ENCODE peak calls at places on chromosome 16, in nine cellular contexts. F is uterus, H is body of pancreas, L is transverse colon, W is H1, Y is breast epithelium, M is tibial nerve, Z is ovary, U is stomach. G is an unnamed sample.

GRCh38 chr16:15948532-15949209 is 745 bp upstream of the ABCC1 start:
- DNase-seq in F (no peak), H (peak; percentile 16), L (peak; percentile 47), W (no peak), Y (no peak), M (no peak), Z (no peak), U (no peak), G (no peak)

GRCh38 chr16:70688266-70688742 is 2.5 kb upstream of the MTSS2 start:
- DNase-seq in F (peak; percentile 76), H (peak; percentile 42), L (peak; percentile 57), W (no peak), Y (no peak), M (no peak), Z (peak; percentile 88), U (peak; percentile 57), G (no peak)

GRCh38 chr16:30429678-30430427 is at the start of gene DCTPP1:
- DNase-seq in F (peak; percentile 94), H (peak; percentile 99), L (peak; percentile 97), W (peak; percentile 96), Y (peak; percentile 94), M (peak; percentile 95), Z (peak; percentile 92), U (peak; percentile 96), G (peak; percentile 97)

GRCh38 chr16:70331588-70332358 is 14.9 kb upstream of the DDX19A start:
- DNase-seq in F (peak; percentile 31), H (no peak), L (no peak), W (no peak), Y (no peak), M (peak; percentile 11), Z (no peak), U (no peak), G (no peak)

GRCh38 chr16:81376880-81377279 is 62.1 kb downstream of the GAN start:
- DNase-seq in F (no peak), H (no peak), L (no peak), W (no peak), Y (no peak), M (no peak), Z (no peak), U (no peak), G (no peak)

GRCh38 chr16:82062645-82063058 is 27.6 kb downstream of the HSD17B2 start:
- DNase-seq in F (no peak), H (no peak), L (no peak), W (no peak), Y (no peak), M (no peak), Z (no peak), U (no peak), G (no peak)

GRCh38 chr16:68091604-68092261 is 6.6 kb downstream of the NFATC3 start:
- DNase-seq in F (no peak), H (no peak), L (no peak), W (no peak), Y (no peak), M (no peak), Z (no peak), U (no peak), G (no peak)

GRCh38 chr16:8885674-8886592 is 3.8 kb downstream of the LITAFD start:
- DNase-seq in F (no peak), H (no peak), L (peak; percentile 50), W (no peak), Y (no peak), M (no peak), Z (no peak), U (no peak), G (peak; percentile 59)

GRCh38 chr16:11780988-11781680 is 15.9 kb downstream of the ZC3H7A start:
- DNase-seq in F (no peak), H (no peak), L (no peak), W (no peak), Y (no peak), M (no peak), Z (no peak), U (no peak), G (no peak)

GRCh38 chr16:971981-972315 is 1.2 kb upstream of the LMF1 start:
- DNase-seq in F (no peak), H (no peak), L (no peak), W (no peak), Y (no peak), M (no peak), Z (no peak), U (no peak), G (no peak)

GRCh38 chr16:89623511-89624232 is 10.2 kb downstream of the DPEP1 start:
- DNase-seq in F (no peak), H (no peak), L (no peak), W (no peak), Y (no peak), M (no peak), Z (no peak), U (no peak), G (no peak)

GRCh38 chr16:57661510-57661909 is 6.6 kb upstream of the ADGRG3 start:
- DNase-seq in F (no peak), H (no peak), L (no peak), W (no peak), Y (no peak), M (no peak), Z (no peak), U (no peak), G (no peak)

GRCh38 chr16:57658130-57658877 is 9.8 kb upstream of the ADGRG3 start:
- DNase-seq in F (no peak), H (no peak), L (no peak), W (no peak), Y (no peak), M (no peak), Z (no peak), U (no peak), G (no peak)

GRCh38 chr16:57657228-57657627 is 10.9 kb upstream of the ADGRG3 start:
- DNase-seq in F (no peak), H (no peak), L (no peak), W (no peak), Y (no peak), M (no peak), Z (no peak), U (no peak), G (no peak)

GRCh38 chr16:57660715-57661463 is 7.2 kb upstream of the ADGRG3 start:
- DNase-seq in F (no peak), H (no peak), L (no peak), W (no peak), Y (no peak), M (no peak), Z (no peak), U (no peak), G (no peak)

GRCh38 chr16:57658878-57659674 is 9.0 kb upstream of the ADGRG3 start:
- DNase-seq in F (no peak), H (no peak), L (no peak), W (no peak), Y (no peak), M (no peak), Z (no peak), U (no peak), G (no peak)
- H3K36me3 ChIP-seq in F (no peaks in the 10 kb centered on the region), H (peaks cover 6% of the 10 kb centered on the region), L (no peaks in the 10 kb centered on the region), W (no peaks in the 10 kb centered on the region), Y (no peaks in the 10 kb centered on the region), M (peaks cover 48% of the 10 kb centered on the region), Z (no peaks in the 10 kb centered on the region), U (peaks cover 47% of the 10 kb centered on the region), G (peaks cover 92% of the 10 kb centered on the region)

GRCh38 chr16:87702325-87702811 is 63.4 kb downstream of the KLHDC4 start:
- DNase-seq in F (no peak), H (peak; percentile 14), L (peak; percentile 57), W (no peak), Y (no peak), M (no peak), Z (no peak), U (no peak), G (no peak)

GRCh38 chr16:87703835-87704375 is 61.9 kb downstream of the KLHDC4 start:
- DNase-seq in F (no peak), H (no peak), L (no peak), W (no peak), Y (no peak), M (no peak), Z (no peak), U (no peak), G (no peak)

GRCh38 chr16:87701505-87701921 is 64.3 kb downstream of the KLHDC4 start:
- DNase-seq in F (no peak), H (no peak), L (no peak), W (no peak), Y (no peak), M (no peak), Z (no peak), U (no peak), G (no peak)

GRCh38 chr16:87704754-87705353 is 60.9 kb downstream of the KLHDC4 start:
- DNase-seq in F (no peak), H (no peak), L (no peak), W (no peak), Y (no peak), M (no peak), Z (no peak), U (no peak), G (no peak)

GRCh38 chr16:87703071-87703470 is 62.7 kb downstream of the KLHDC4 start:
- DNase-seq in F (no peak), H (no peak), L (no peak), W (no peak), Y (no peak), M (no peak), Z (no peak), U (no peak), G (no peak)
- H3K4me3 ChIP-seq in F (no peak overlapping the region), H (no peak overlapping the region), L (no peak overlapping the region), W (no peak overlapping the region), Y (no peak overlapping the region), M (no peak overlapping the region), Z (no peak overlapping the region), U (no peak overlapping the region), G (no peak overlapping the region)

GRCh38 chr16:85563031-85563430 is 50.1 kb upstream of the GSE1 start:
- DNase-seq in F (no peak), H (no peak), L (no peak), W (no peak), Y (no peak), M (no peak), Z (no peak), U (no peak), G (no peak)

GRCh38 chr16:85562102-85562786 is 50.9 kb upstream of the GSE1 start:
- DNase-seq in F (no peak), H (no peak), L (no peak), W (no peak), Y (no peak), M (no peak), Z (no peak), U (no peak), G (no peak)

GRCh38 chr16:85565340-85565739 is 47.8 kb upstream of the GSE1 start:
- DNase-seq in F (no peak), H (no peak), L (no peak), W (no peak), Y (no peak), M (no peak), Z (no peak), U (no peak), G (no peak)

GRCh38 chr16:85564277-85565051 is 48.7 kb upstream of the GSE1 start:
- DNase-seq in F (no peak), H (no peak), L (peak; percentile 54), W (no peak), Y (no peak), M (no peak), Z (no peak), U (no peak), G (no peak)

GRCh38 chr16:85563515-85564276 is 49.4 kb upstream of the GSE1 start:
- DNase-seq in F (peak; percentile 53), H (peak; percentile 59), L (peak; percentile 87), W (no peak), Y (no peak), M (peak; percentile 67), Z (peak; percentile 79), U (peak; percentile 85), G (peak; percentile 87)
- TF ChIP-seq POLR2A in F (no peak), H (no peak), L (no peak), W (no peak), Y (no peak), M (no peak), Z (no peak), U (no peak), G (no peak)

GRCh38 chr16:27458987-27459688 is 57.2 kb downstream of the IL21R start:
- DNase-seq in F (no peak), H (no peak), L (no peak), W (no peak), Y (no peak), M (no peak), Z (no peak), U (no peak), G (no peak)
- H3K36me3 ChIP-seq in F (no peaks in the 10 kb centered on the region), H (peaks cover 12% of the 10 kb centered on the region), L (no peaks in the 10 kb centered on the region), W (peaks cover 29% of the 10 kb centered on the region), Y (peaks cover 2% of the 10 kb centered on the region), M (peaks cover 55% of the 10 kb centered on the region), Z (no peaks in the 10 kb centered on the region), U (peaks cover 31% of the 10 kb centered on the region), G (peaks cover 40% of the 10 kb centered on the region)

G was measured in suprapubic skin.